ENCODE peak calls at places on chromosomes 11 and 22, in seven cellular contexts. One of them, this sample, is unnamed.
A peak's percentile ranks its signal among the peaks of the same experiment; 100 is the strongest.

GRCh38 chr22:21446827-21447690 is 20.1 kb upstream of the TMEM191C start:
- DNase-seq in iris pigment epithelial cell: no peak
- DNase-seq in stimulated activated CD8-positive, alpha-beta memory T cell treated with anti-CD3 and anti-CD28 coated beads, Interleukin-7, amount 100 ng/mL, for 48 hours: no peak
- DNase-seq in uterus: peak; percentile 9
- DNase-seq in HT1080: no peak
- DNase-seq in skeletal muscle cell: no peak
- DNase-seq in small intestine: no peak
- DNase-seq in this sample: peak; percentile 50

GRCh38 chr11:32792948-32793475 is 1.4 kb downstream of the CCDC73 start:
- DNase-seq in stimulated activated CD8-positive, alpha-beta memory T cell treated with anti-CD3 and anti-CD28 coated beads, Interleukin-7, amount 100 ng/mL, for 48 hours: peak; percentile 39
- DNase-seq in uterus: peak; percentile 60
- DNase-seq in HT1080: peak; percentile 52
- DNase-seq in small intestine: peak; percentile 69
- DNase-seq in iris pigment epithelial cell: peak; percentile 28
- DNase-seq in skeletal muscle cell: no peak
- DNase-seq in this sample: no peak

GRCh38 chr11:76892305-76892704 is 31.6 kb downstream of the ACER3 start:
- DNase-seq in stimulated activated CD8-positive, alpha-beta memory T cell treated with anti-CD3 and anti-CD28 coated beads, Interleukin-7, amount 100 ng/mL, for 48 hours: no peak
- DNase-seq in uterus: no peak
- DNase-seq in skeletal muscle cell: no peak
- DNase-seq in iris pigment epithelial cell: no peak
- DNase-seq in small intestine: no peak
- DNase-seq in HT1080: no peak
- DNase-seq in this sample: no peak

GRCh38 chr22:22087854-22088657 is 105.5 kb upstream of the TOP3B start:
- DNase-seq in small intestine: no peak
- DNase-seq in iris pigment epithelial cell: no peak
- DNase-seq in stimulated activated CD8-positive, alpha-beta memory T cell treated with anti-CD3 and anti-CD28 coated beads, Interleukin-7, amount 100 ng/mL, for 48 hours: no peak
- DNase-seq in HT1080: no peak
- DNase-seq in skeletal muscle cell: no peak
- DNase-seq in uterus: no peak
- DNase-seq in this sample: no peak

GRCh38 chr22:28395920-28396447 is 283.7 kb downstream of the TTC28 start:
- DNase-seq in HT1080: no peak
- DNase-seq in stimulated activated CD8-positive, alpha-beta memory T cell treated with anti-CD3 and anti-CD28 coated beads, Interleukin-7, amount 100 ng/mL, for 48 hours: no peak
- DNase-seq in uterus: no peak
- DNase-seq in small intestine: no peak
- DNase-seq in iris pigment epithelial cell: peak; percentile 78
- DNase-seq in skeletal muscle cell: no peak
- DNase-seq in this sample: no peak

GRCh38 chr11:75063732-75064314 is 32.9 kb downstream of the OR2AT4 start:
- DNase-seq in uterus: no peak
- DNase-seq in iris pigment epithelial cell: no peak
- DNase-seq in small intestine: peak; percentile 4
- DNase-seq in stimulated activated CD8-positive, alpha-beta memory T cell treated with anti-CD3 and anti-CD28 coated beads, Interleukin-7, amount 100 ng/mL, for 48 hours: no peak
- DNase-seq in skeletal muscle cell: no peak
- DNase-seq in HT1080: peak; percentile 13
- DNase-seq in this sample: no peak

GRCh38 chr11:20035701-20036601 is 124.3 kb downstream of the DBX1 start:
- DNase-seq in HT1080: peak; percentile 96
- DNase-seq in small intestine: no peak
- DNase-seq in uterus: peak; percentile 54
- DNase-seq in iris pigment epithelial cell: peak; percentile 96
- DNase-seq in stimulated activated CD8-positive, alpha-beta memory T cell treated with anti-CD3 and anti-CD28 coated beads, Interleukin-7, amount 100 ng/mL, for 48 hours: no peak
- DNase-seq in skeletal muscle cell: peak; percentile 99
- DNase-seq in this sample: no peak

GRCh38 chr11:27020736-27021135 is 19.9 kb upstream of the BBOX1 start:
- DNase-seq in iris pigment epithelial cell: peak; percentile 47
- DNase-seq in small intestine: no peak
- DNase-seq in skeletal muscle cell: no peak
- DNase-seq in uterus: no peak
- DNase-seq in stimulated activated CD8-positive, alpha-beta memory T cell treated with anti-CD3 and anti-CD28 coated beads, Interleukin-7, amount 100 ng/mL, for 48 hours: no peak
- DNase-seq in HT1080: no peak
- DNase-seq in this sample: no peak

GRCh38 chr11:10899542-10899830 is 41.6 kb upstream of the ZBED5 start:
- DNase-seq in iris pigment epithelial cell: no peak
- DNase-seq in skeletal muscle cell: no peak
- DNase-seq in HT1080: no peak
- DNase-seq in small intestine: peak; percentile 37
- DNase-seq in stimulated activated CD8-positive, alpha-beta memory T cell treated with anti-CD3 and anti-CD28 coated beads, Interleukin-7, amount 100 ng/mL, for 48 hours: peak; percentile 21
- DNase-seq in uterus: peak; percentile 59
- DNase-seq in this sample: no peak

GRCh38 chr22:41146573-41146972 is 54.2 kb downstream of the EP300 start:
- DNase-seq in skeletal muscle cell: no peak
- DNase-seq in HT1080: no peak
- DNase-seq in stimulated activated CD8-positive, alpha-beta memory T cell treated with anti-CD3 and anti-CD28 coated beads, Interleukin-7, amount 100 ng/mL, for 48 hours: no peak
- DNase-seq in small intestine: no peak
- DNase-seq in uterus: peak; percentile 22
- DNase-seq in iris pigment epithelial cell: peak; percentile 8
- DNase-seq in this sample: no peak

GRCh38 chr11:80034801-80035200 is 594.0 kb upstream of the TENM4 start:
- DNase-seq in uterus: no peak
- DNase-seq in HT1080: peak; percentile 6
- DNase-seq in small intestine: no peak
- DNase-seq in iris pigment epithelial cell: no peak
- DNase-seq in skeletal muscle cell: no peak
- DNase-seq in stimulated activated CD8-positive, alpha-beta memory T cell treated with anti-CD3 and anti-CD28 coated beads, Interleukin-7, amount 100 ng/mL, for 48 hours: no peak
- DNase-seq in this sample: no peak

GRCh38 chr22:34973016-34973415 is 92.9 kb upstream of the ISX start:
- DNase-seq in stimulated activated CD8-positive, alpha-beta memory T cell treated with anti-CD3 and anti-CD28 coated beads, Interleukin-7, amount 100 ng/mL, for 48 hours: no peak
- DNase-seq in HT1080: no peak
- DNase-seq in small intestine: no peak
- DNase-seq in uterus: no peak
- DNase-seq in iris pigment epithelial cell: no peak
- DNase-seq in skeletal muscle cell: no peak
- DNase-seq in this sample: no peak

GRCh38 chr11:72129381-72129780 is 6.1 kb upstream of the FOLR3 start:
- DNase-seq in iris pigment epithelial cell: no peak
- DNase-seq in uterus: no peak
- DNase-seq in skeletal muscle cell: no peak
- DNase-seq in stimulated activated CD8-positive, alpha-beta memory T cell treated with anti-CD3 and anti-CD28 coated beads, Interleukin-7, amount 100 ng/mL, for 48 hours: no peak
- DNase-seq in HT1080: no peak
- DNase-seq in small intestine: no peak
- DNase-seq in this sample: no peak

GRCh38 chr22:39214383-39215069 is 30.3 kb downstream of the PDGFB start:
- DNase-seq in small intestine: no peak
- DNase-seq in uterus: peak; percentile 4
- DNase-seq in stimulated activated CD8-positive, alpha-beta memory T cell treated with anti-CD3 and anti-CD28 coated beads, Interleukin-7, amount 100 ng/mL, for 48 hours: no peak
- DNase-seq in HT1080: peak; percentile 77
- DNase-seq in skeletal muscle cell: no peak
- DNase-seq in iris pigment epithelial cell: peak; percentile 51
- DNase-seq in this sample: no peak

GRCh38 chr11:103624708-103625623 is 411.5 kb upstream of the DDI1 start:
- DNase-seq in HT1080: peak; percentile 98
- DNase-seq in uterus: no peak
- DNase-seq in skeletal muscle cell: peak; percentile 93
- DNase-seq in stimulated activated CD8-positive, alpha-beta memory T cell treated with anti-CD3 and anti-CD28 coated beads, Interleukin-7, amount 100 ng/mL, for 48 hours: no peak
- DNase-seq in iris pigment epithelial cell: peak; percentile 86
- DNase-seq in small intestine: no peak
- DNase-seq in this sample: no peak

GRCh38 chr11:69136471-69136870 is 19.3 kb upstream of the SMIM38 start:
- DNase-seq in uterus: no peak
- DNase-seq in skeletal muscle cell: no peak
- DNase-seq in small intestine: no peak
- DNase-seq in iris pigment epithelial cell: no peak
- DNase-seq in HT1080: no peak
- DNase-seq in stimulated activated CD8-positive, alpha-beta memory T cell treated with anti-CD3 and anti-CD28 coated beads, Interleukin-7, amount 100 ng/mL, for 48 hours: no peak
- DNase-seq in this sample: no peak

GRCh38 chr22:28481725-28482124 is 197.9 kb downstream of the TTC28 start:
- DNase-seq in stimulated activated CD8-positive, alpha-beta memory T cell treated with anti-CD3 and anti-CD28 coated beads, Interleukin-7, amount 100 ng/mL, for 48 hours: no peak
- DNase-seq in iris pigment epithelial cell: no peak
- DNase-seq in HT1080: no peak
- DNase-seq in small intestine: no peak
- DNase-seq in uterus: no peak
- DNase-seq in skeletal muscle cell: no peak
- DNase-seq in this sample: no peak

GRCh38 chr22:23276656-23277582 is 96.6 kb downstream of the BCR start:
- DNase-seq in HT1080: no peak
- DNase-seq in skeletal muscle cell: no peak
- DNase-seq in uterus: no peak
- DNase-seq in small intestine: no peak
- DNase-seq in iris pigment epithelial cell: no peak
- DNase-seq in stimulated activated CD8-positive, alpha-beta memory T cell treated with anti-CD3 and anti-CD28 coated beads, Interleukin-7, amount 100 ng/mL, for 48 hours: no peak
- DNase-seq in this sample: no peak